ENCODE peak calls at places on chromosome 12, in four cellular contexts. C is Peyer's patch; K is CD8-positive, alpha-beta T cell; J is fibroblast of lung. H is an unnamed sample. For H3K4me1, the result is how much of the 10 kb centered on the place peaks cover.

GRCh38 chr12:24661657-24662096 is 287.2 kb downstream of the BCAT1 start:
- DNase-seq in J (peak), K (no peak), C (no peak), H (peak)

GRCh38 chr12:52249511-52250047 is 16.5 kb downstream of the KRT7 start:
- DNase-seq in J (no peak), C (peak), K (no peak), H (no peak)

GRCh38 chr12:68967036-68967435 is 34.1 kb upstream of the CPM start:
- DNase-seq in C (no peak), J (no peak), K (no peak), H (no peak)

GRCh38 chr12:84911331-84912190 is 1.0 kb downstream of the SLC6A15 start:
- DNase-seq in J (peak), K (no peak), C (peak), H (peak)

GRCh38 chr12:68268971-68269370 is 15.6 kb upstream of the IL22 start:
- DNase-seq in J (peak), C (no peak), K (no peak), H (no peak)

GRCh38 chr12:58566599-58566998 is 353.7 kb downstream of the LRIG3 start:
- DNase-seq in C (no peak), J (peak), K (no peak), H (no peak)

GRCh38 chr12:62909340-62909739 is 25.6 kb downstream of the PPM1H start:
- DNase-seq in C (no peak), K (no peak), J (no peak), H (no peak)

GRCh38 chr12:52531563-52532300 is 11.5 kb upstream of the KRT5 start:
- DNase-seq in J (no peak), K (no peak), C (no peak), H (peak)

GRCh38 chr12:116818341-116818856 is 62.8 kb downstream of the HRK start:
- DNase-seq in K (no peak), C (peak), J (peak), H (peak)

GRCh38 chr12:75747572-75747995 is 236.2 kb upstream of the KRR1 start:
- DNase-seq in J (peak), C (no peak), K (no peak), H (no peak)

GRCh38 chr12:101902641-101903040 is 25.3 kb downstream of the DRAM1 start:
- DNase-seq in J (no peak), C (no peak), K (no peak), H (no peak)

GRCh38 chr12:131309700-131310099 is 356.0 kb downstream of the ADGRD1 start:
- DNase-seq in C (no peak), J (no peak), K (no peak), H (no peak)

GRCh38 chr12:110339184-110339952 is 58.3 kb downstream of the ATP2A2 start:
- DNase-seq in J (no peak), K (no peak), C (peak), H (no peak)

GRCh38 chr12:110342157-110342556 is 61.1 kb downstream of the ATP2A2 start:
- DNase-seq in C (peak), K (no peak), J (no peak), H (no peak)

GRCh38 chr12:110343114-110343513 is 60.4 kb downstream of the ANAPC7 start:
- DNase-seq in K (no peak), C (peak), J (no peak), H (no peak)

GRCh38 chr12:110338754-110339153 is 57.7 kb downstream of the ATP2A2 start:
- DNase-seq in J (peak), C (peak), K (no peak), H (no peak)

GRCh38 chr12:110340706-110341105 is 59.7 kb downstream of the ATP2A2 start:
- DNase-seq in C (peak), K (no peak), J (no peak), H (no peak)
- H3K27ac ChIP-seq in C (no peak), K (no peak), J (no peak), H (no peak)

DNA sequence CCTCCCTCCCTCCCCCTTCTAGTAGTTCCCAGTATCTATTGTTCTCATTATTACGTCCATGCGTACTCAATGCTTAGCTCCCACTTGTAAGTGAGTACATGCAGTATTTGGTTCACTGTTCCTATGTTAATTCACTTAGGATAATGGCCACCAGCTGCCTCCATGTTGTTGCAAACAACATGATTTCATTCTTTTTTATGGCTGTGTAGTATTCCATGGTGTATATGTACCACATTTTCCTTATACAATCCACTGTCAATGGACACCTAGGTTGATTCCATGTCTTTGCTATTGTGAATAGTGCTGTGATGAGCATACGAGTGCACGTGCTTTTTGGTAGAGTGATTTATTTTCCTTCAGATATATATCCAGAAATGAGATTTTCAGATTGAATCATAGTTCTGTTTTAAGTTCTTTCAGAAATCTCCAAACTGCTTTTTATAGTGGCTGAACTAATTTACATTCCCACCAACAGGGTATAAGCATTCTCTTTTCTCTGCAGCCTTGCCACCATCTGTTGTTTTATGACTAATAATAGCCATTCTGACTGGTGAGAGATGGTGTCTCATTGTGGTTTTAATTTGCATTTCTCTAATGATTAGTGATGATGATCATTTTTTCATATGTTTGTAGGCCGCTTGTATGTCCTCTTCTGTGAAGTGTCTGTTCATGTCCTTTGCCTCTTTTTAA is 17.9 kb upstream of the CLEC7A start:
- DNase-seq in C (no peak), K (no peak), J (no peak), H (no peak)
- H3K4me1 ChIP-seq in C (under half), K (under half), J (under half), H (under half)

GRCh38 chr12:123384994-123385376 is 1.1 kb downstream of the KMT5A start:
- DNase-seq in K (no peak), C (no peak), J (peak), H (no peak)

GRCh38 chr12:123387508-123388217 is 3.7 kb downstream of the KMT5A start:
- DNase-seq in C (no peak), J (no peak), K (no peak), H (no peak)

GRCh38 chr12:123379391-123379790 is 4.5 kb upstream of the KMT5A start:
- DNase-seq in K (no peak), C (no peak), J (no peak), H (no peak)

GRCh38 chr12:123384318-123384993 is 524 bp downstream of the KMT5A start:
- DNase-seq in C (peak), K (no peak), J (no peak), H (peak)

DNA sequence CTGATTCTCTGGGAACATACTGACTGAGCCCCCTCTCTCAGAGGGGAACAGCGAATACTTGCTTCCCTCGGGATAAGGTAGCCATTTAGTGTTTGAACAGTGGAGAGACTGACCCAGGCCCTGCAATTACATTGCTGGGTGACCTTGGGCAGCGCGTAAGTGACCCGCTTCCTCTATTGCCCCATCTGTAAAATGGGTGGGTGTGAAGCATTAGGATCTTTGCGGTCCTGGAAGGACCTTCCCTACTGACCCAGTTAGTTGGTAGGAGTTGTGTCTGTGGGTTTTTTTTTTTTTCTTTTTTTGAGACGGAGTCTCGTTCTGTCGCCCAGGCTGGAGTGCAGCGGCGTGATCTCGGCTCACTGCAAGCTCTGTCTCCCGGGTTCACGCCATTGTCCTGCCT is 1.2 kb upstream of the KMT5A start:
- DNase-seq in K (no peak), C (no peak), J (no peak), H (no peak)
- H3K27ac ChIP-seq in K (no peak), C (no peak), J (no peak), H (no peak)

GRCh38 chr12:108551556-108551955 is 9.4 kb downstream of the SART3 start:
- DNase-seq in K (no peak), J (peak), C (no peak), H (no peak)

GRCh38 chr12:108547633-108548172 is 13.3 kb downstream of the SART3 start:
- DNase-seq in J (no peak), K (no peak), C (no peak), H (no peak)

GRCh38 chr12:108553799-108554198 is 7.2 kb downstream of the SART3 start:
- DNase-seq in C (no peak), K (no peak), J (no peak), H (no peak)

GRCh38 chr12:108543642-108544041 is 17.3 kb downstream of the SART3 start:
- DNase-seq in C (no peak), K (no peak), J (no peak), H (no peak)

GRCh38 chr12:108548954-108549521 is 11.9 kb downstream of the SART3 start:
- DNase-seq in J (no peak), C (no peak), K (no peak), H (no peak)
- H3K4me1 ChIP-seq in J (under half), C (under half), K (under half), H (under half)

H was measured in testis.